ENCODE peak calls at places on chromosome 1, in ten cellular contexts. J is GM06990; G is NCI-H1417; X is CD8-positive, alpha-beta T cell; N is occipital lobe; W is amniotic epithelial cell; R is B cell; A is HTR-8/SVneo; C is cardiac septum; I is adrenal gland. H is an unnamed sample.
A peak's percentile ranks its signal among the peaks of the same experiment; 100 is the strongest.

GRCh38 chr1:57422271-57423134 is 1.4 kb downstream of the DAB1 start:
- DNase-seq in J (peak; percentile 3), G (peak; percentile 15), X (no peak), N (peak; percentile 30), W (no peak), R (no peak), A (no peak), C (no peak), I (no peak), H (no peak)

GRCh38 chr1:93695411-93696005 is 13.9 kb upstream of the BCAR3 start:
- DNase-seq in J (no peak), G (no peak), X (no peak), N (no peak), W (no peak), R (no peak), A (no peak), C (no peak), I (no peak), H (no peak)

GRCh38 chr1:30409476-30410152 is 313.8 kb downstream of the MATN1 start:
- DNase-seq in J (no peak), G (no peak), X (no peak), N (no peak), W (no peak), R (peak; percentile 32), A (no peak), C (no peak), I (no peak), H (no peak)

GRCh38 chr1:1054971-1055370 is 19.1 kb downstream of the RNF223 start:
- DNase-seq in J (no peak), G (no peak), X (no peak), N (no peak), W (no peak), R (no peak), A (no peak), C (no peak), I (no peak), H (no peak)

GRCh38 chr1:167420510-167420909 is 97.8 kb downstream of the CD247 start:
- DNase-seq in J (no peak), G (no peak), X (no peak), N (no peak), W (peak; percentile 52), R (no peak), A (no peak), C (no peak), I (no peak), H (no peak)

GRCh38 chr1:9275567-9276034 is 17.1 kb upstream of the SPSB1 start:
- DNase-seq in J (peak; percentile 48), G (no peak), X (peak; percentile 65), N (no peak), W (peak; percentile 93), R (no peak), A (peak; percentile 75), C (no peak), I (peak; percentile 93), H (no peak)

GRCh38 chr1:214386747-214387146 is 105.8 kb downstream of the SMYD2 start:
- DNase-seq in J (no peak), G (no peak), X (no peak), N (no peak), W (peak; percentile 77), R (no peak), A (no peak), C (no peak), I (peak; percentile 87), H (no peak)

GRCh38 chr1:1314237-1314586 is 5.8 kb downstream of the PUSL1 start:
- DNase-seq in J (no peak), G (no peak), X (no peak), N (no peak), W (no peak), R (no peak), A (no peak), C (no peak), I (no peak), H (no peak)

GRCh38 chr1:119673171-119673940 is 25.3 kb upstream of the ZNF697 start:
- DNase-seq in J (no peak), G (no peak), X (no peak), N (no peak), W (peak; percentile 57), R (no peak), A (no peak), C (no peak), I (no peak), H (no peak)

GRCh38 chr1:172671591-172671990 is 12.7 kb downstream of the FASLG start:
- DNase-seq in J (no peak), G (no peak), X (no peak), N (no peak), W (peak; percentile 76), R (no peak), A (peak; percentile 13), C (no peak), I (no peak), H (no peak)

GRCh38 chr1:94884101-94884875 is 42.6 kb downstream of the CNN3 start:
- DNase-seq in J (no peak), G (peak; percentile 47), X (no peak), N (no peak), W (peak; percentile 43), R (no peak), A (peak; percentile 30), C (no peak), I (peak; percentile 46), H (no peak)

GRCh38 chr1:44044071-44044801 is 13.0 kb upstream of the SLC6A9 start:
- DNase-seq in J (no peak), G (no peak), X (no peak), N (no peak), W (no peak), R (no peak), A (no peak), C (no peak), I (peak; percentile 58), H (no peak)

GRCh38 chr1:207938016-207938415 is 27.1 kb upstream of the CD34 start:
- DNase-seq in J (no peak), G (no peak), X (no peak), N (no peak), W (no peak), R (no peak), A (peak; percentile 41), C (no peak), I (no peak), H (no peak)

GRCh38 chr1:65247419-65248359 is 61.7 kb upstream of the DNAJC6 start:
- DNase-seq in J (no peak), G (no peak), X (no peak), N (no peak), W (peak; percentile 90), R (no peak), A (peak; percentile 65), C (no peak), I (no peak), H (peak; percentile 95)